ENCODE peak calls at places on chromosomes 3 and 15, in five cellular contexts. T is SK-N-SH, F is HCT116, C is K562, K is GM12878. X is an unnamed sample.

GRCh38 chr3:133459400-133459799 is 59.5 kb downstream of the BFSP2 start:
- DNase-seq in T (no peak), C (no peak), F (no peak), K (no peak), X (peak)

GRCh38 chr3:184229424-184230080 is at the start of gene VWA5B2:
- DNase-seq in F (peak), K (no peak), T (peak), C (peak), X (peak)

GRCh38 chr3:49689046-49689886 is at the start of the genes MST1 and RNF123:
- DNase-seq in T (peak), K (peak), F (peak), C (peak), X (peak)

GRCh38 chr3:50807266-50807665 is 132.5 kb downstream of the DOCK3 start:
- DNase-seq in K (no peak), F (no peak), C (peak), T (no peak), X (no peak)

GRCh38 chr3:10515884-10516495 is 10.6 kb upstream of the ATP2B2 start:
- DNase-seq in F (no peak), C (peak), T (no peak), K (no peak), X (peak)

GRCh38 chr3:148379763-148380162 is 317.9 kb upstream of the AGTR1 start:
- DNase-seq in F (peak), K (no peak), C (no peak), T (peak), X (peak)

GRCh38 chr3:50298836-50299637 is at the start of the genes HYAL3 and NAA80:
- DNase-seq in K (peak), C (peak), F (peak), T (peak), X (no peak)

GRCh38 chr3:124962403-124962940 is 27.9 kb upstream of the MUC13 start:
- DNase-seq in C (no peak), K (no peak), F (no peak), T (no peak), X (no peak)

GRCh38 chr3:111539351-111540331 is 2.4 kb upstream of the CD96 start:
- DNase-seq in K (peak), T (peak), F (peak), C (peak), X (peak)

GRCh38 chr3:133955892-133956291 is 60.2 kb upstream of the RAB6B start:
- DNase-seq in F (no peak), K (no peak), C (no peak), T (peak), X (no peak)

GRCh38 chr15:66566963-66567531 is 1.2 kb upstream of the LCTL start:
- DNase-seq in T (peak), K (peak), C (peak), F (peak), X (peak)

GRCh38 chr3:172221550-172221949 is 182.2 kb downstream of the FNDC3B start:
- DNase-seq in F (no peak), C (no peak), K (no peak), T (no peak), X (no peak)

GRCh38 chr3:142894493-142894892 is 5.6 kb upstream of the PCOLCE2 start:
- DNase-seq in F (no peak), K (no peak), T (peak), C (no peak), X (no peak)

GRCh38 chr3:195271859-195272243 is 892 bp upstream of the XXYLT1 start:
- DNase-seq in T (no peak), C (no peak), K (no peak), F (no peak), X (no peak)

GRCh38 chr3:29555590-29555989 is 274.7 kb downstream of the RBMS3 start:
- DNase-seq in C (no peak), K (no peak), F (no peak), T (no peak), X (no peak)

DNA sequence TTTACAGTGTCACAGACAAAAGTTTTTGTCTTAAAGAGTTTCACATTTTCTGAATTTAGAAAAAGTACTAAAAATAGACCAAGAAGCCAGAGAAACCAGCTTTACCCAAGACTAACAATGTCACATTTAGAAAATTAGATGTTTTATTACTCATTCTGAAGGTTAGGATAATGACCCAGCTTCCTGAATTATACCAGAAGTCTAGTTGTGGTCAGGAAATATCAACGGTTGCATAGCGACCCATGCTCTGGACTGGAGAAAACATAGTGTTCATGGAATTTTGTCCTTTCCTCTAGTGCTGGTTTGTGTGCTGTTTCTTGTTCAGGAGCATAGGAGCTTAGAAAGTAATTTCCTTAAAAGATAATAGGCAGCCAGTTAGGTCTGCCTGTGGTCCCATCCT is 59.0 kb downstream of the DPPA2 start:
- DNase-seq in K (no peak), C (no peak), F (no peak), T (no peak), X (no peak)
- TF ChIP-seq ZBTB33 in K (no peak), C (no peak), F (no peak), T (no peak), X (no peak)

GRCh38 chr15:74402873-74403589 is 30.7 kb downstream of the SEMA7A start:
- DNase-seq in K (peak), C (no peak), F (no peak), T (no peak), X (no peak)
- TF ChIP-seq ZBTB33 in K (no peak), C (no peak), F (no peak), T (no peak), X (no peak)

DNA sequence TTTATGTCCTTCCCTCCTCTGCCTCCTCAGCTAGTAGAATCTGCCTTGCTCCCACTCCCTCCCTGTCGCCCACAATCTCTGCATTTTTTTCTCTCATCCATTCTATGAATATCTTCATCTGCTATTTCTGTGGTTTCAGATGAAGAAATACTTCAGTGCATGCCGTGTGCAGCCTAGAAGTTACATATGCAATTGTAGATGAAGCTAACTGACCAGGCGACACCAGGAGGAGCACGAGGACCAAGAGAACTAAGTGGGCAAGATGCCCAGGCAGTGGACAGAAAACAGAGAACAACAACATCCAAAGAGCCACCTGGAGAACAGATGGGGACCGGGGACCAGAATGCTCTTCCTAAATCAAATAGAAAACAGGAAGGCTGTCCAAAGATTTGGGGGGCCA is 121.4 kb upstream of the ATP11B start:
- DNase-seq in K (no peak), T (peak), F (no peak), C (no peak), X (no peak)
- TF ChIP-seq ZBTB33 in K (no peak), T (no peak), F (no peak), C (no peak), X (no peak)

DNA sequence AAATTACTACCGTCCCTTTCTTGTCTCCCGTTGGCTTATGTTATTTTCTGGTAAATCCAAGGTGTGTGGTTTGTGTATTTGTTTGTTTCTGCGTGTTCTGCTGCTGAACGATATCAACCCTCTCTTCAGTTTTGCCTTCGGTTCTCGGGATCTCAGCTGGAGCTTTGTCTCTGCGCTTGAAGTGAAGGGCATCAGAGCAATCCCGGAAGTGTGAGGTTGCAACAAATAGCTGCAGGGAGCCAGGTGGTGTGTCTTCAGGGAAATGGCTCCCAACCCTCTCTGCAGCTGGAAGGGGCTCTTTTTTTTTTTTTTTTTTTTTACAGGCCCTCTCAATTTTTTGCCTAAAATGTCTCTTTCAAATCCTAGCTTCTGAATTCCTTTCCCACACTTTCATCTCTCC is 116.4 kb upstream of the RGMA start:
- DNase-seq in T (no peak), C (no peak), K (no peak), F (no peak), X (no peak)
- TF ChIP-seq ZBTB33 in T (no peak), C (no peak), K (no peak), F (no peak), X (no peak)

GRCh38 chr15:35491999-35492398 is 54.0 kb downstream of the DPH6 start:
- DNase-seq in F (no peak), C (no peak), K (no peak), T (no peak), X (no peak)
- TF ChIP-seq ZBTB33 in F (no peak), C (no peak), K (no peak), T (no peak), X (no peak)

DNA sequence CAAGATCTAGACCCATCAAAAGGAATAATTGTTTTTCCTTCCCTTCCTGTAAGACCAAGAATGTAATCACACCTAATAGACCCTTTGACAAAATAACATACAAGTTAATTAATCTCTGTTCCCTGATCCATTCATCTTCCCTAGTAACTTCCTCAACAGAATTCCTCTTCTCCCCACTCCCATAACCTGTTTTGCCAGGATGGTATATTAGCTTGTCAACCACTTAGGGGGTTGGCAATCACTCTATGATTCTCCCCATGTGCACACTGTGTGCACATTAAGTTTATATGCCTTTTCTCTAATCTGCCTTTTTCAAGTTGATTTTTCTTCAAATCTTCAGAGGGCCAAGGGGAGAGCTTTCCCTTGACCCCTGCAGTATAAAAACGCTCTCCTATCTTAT is 2.7 kb upstream of the ATP11B start:
- DNase-seq in T (no peak), C (no peak), F (no peak), K (no peak), X (no peak)
- TF ChIP-seq ZBTB33 in T (no peak), C (no peak), F (no peak), K (no peak), X (no peak)

GRCh38 chr3:58688563-58688962 is 22.0 kb upstream of the FAM3D start:
- DNase-seq in C (no peak), T (no peak), K (no peak), F (no peak), X (no peak)
- TF ChIP-seq ZBTB33 in C (no peak), T (no peak), K (no peak), F (no peak), X (no peak)

DNA sequence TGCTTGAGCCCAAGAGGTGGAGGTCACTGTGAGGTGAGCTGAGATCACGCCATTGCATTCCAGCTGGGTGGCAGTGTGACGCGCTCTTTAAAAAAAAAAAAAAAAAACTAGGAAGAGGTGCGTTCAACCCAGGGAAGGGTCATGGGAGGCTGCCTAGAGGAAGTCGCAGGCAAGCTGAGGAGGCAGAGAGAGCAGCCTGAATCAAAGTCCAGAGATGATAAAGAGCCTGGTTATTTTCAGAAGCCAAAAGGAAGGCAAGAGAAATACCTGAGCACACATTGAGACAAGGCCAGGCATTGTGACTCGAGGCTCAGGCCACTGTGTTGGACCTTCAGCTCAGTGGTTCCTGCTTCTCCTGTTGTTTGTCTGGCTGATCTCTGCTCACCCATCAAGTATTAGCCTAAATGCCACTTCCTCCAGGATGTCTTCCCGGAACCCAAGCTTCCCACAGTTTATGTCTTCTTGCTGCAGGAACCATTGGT is 16.1 kb upstream of the GCNT3 start:
- DNase-seq in C (no peak), T (no peak), K (no peak), F (no peak), X (peak)
- TF ChIP-seq ZBTB33 in C (no peak), T (no peak), K (no peak), F (no peak), X (no peak)

X was measured in HepG2.